ENCODE peak calls at places on chromosomes 7 and 10, in ten cellular contexts. D is GM10248, V is kidney epithelial cell, U is choroid plexus epithelial cell, A is T-helper 1 cell, P is AG08396, T is RPMI8226, K is tibial nerve, W is left kidney, O is bronchial epithelial cell. G is an unnamed sample.

GRCh38 chr10:35821339-35821911 is 179.3 kb upstream of the FZD8 start:
- DNase-seq in A (no peak), U (peak), O (peak), W (peak), T (no peak), K (no peak), D (no peak), P (no peak), V (no peak), G (no peak)

GRCh38 chr7:22001345-22002004 is 55.8 kb upstream of the CDCA7L start:
- DNase-seq in O (peak), U (peak), W (peak), T (peak), P (peak), A (no peak), D (peak), K (peak), V (peak), G (peak)

GRCh38 chr7:48090095-48090805 is 1.2 kb downstream of the UPP1 start:
- DNase-seq in W (peak), K (no peak), A (no peak), V (no peak), P (no peak), T (no peak), D (no peak), O (no peak), U (peak), G (no peak)

GRCh38 chr7:66265566-66265965 is 60.4 kb downstream of the TPST1 start:
- DNase-seq in T (peak), A (no peak), P (no peak), K (no peak), U (peak), O (no peak), V (no peak), D (no peak), W (peak), G (no peak)

GRCh38 chr10:12833451-12833850 is 168.1 kb downstream of the CCDC3 start:
- DNase-seq in U (no peak), V (no peak), P (no peak), D (no peak), K (no peak), O (peak), T (no peak), W (no peak), A (no peak), G (no peak)

GRCh38 chr7:111312966-111313365 is 222.0 kb downstream of the LRRN3 start:
- DNase-seq in T (no peak), O (peak), W (peak), P (no peak), K (no peak), V (no peak), A (no peak), D (no peak), U (peak), G (no peak)

GRCh38 chr10:37728830-37729229 is 128.6 kb downstream of the ZNF248 start:
- DNase-seq in U (no peak), A (no peak), O (no peak), P (no peak), D (no peak), K (no peak), T (no peak), V (no peak), W (no peak), G (no peak)

GRCh38 chr10:33087142-33087541 is 129.1 kb upstream of the ITGB1 start:
- DNase-seq in W (no peak), U (peak), K (no peak), O (no peak), A (no peak), D (no peak), V (no peak), P (no peak), T (no peak), G (no peak)

GRCh38 chr10:132859084-132859855 is 73.3 kb upstream of the NKX6-2 start:
- DNase-seq in W (peak), U (no peak), D (no peak), T (no peak), P (no peak), O (no peak), K (no peak), V (no peak), A (no peak), G (no peak)

GRCh38 chr10:17074548-17074860 is 55.1 kb downstream of the CUBN start:
- DNase-seq in U (peak), V (no peak), P (no peak), W (no peak), K (no peak), O (peak), T (no peak), D (no peak), A (no peak), G (no peak)

GRCh38 chr7:90595801-90596683 is at the start of gene CDK14:
- DNase-seq in K (peak), V (no peak), O (no peak), T (peak), A (peak), P (peak), D (peak), U (peak), W (peak), G (peak)

GRCh38 chr7:152050547-152050971 is 25.1 kb downstream of the GALNT11 start:
- DNase-seq in D (no peak), A (no peak), T (no peak), P (peak), V (no peak), O (peak), K (no peak), W (no peak), U (peak), G (peak)

GRCh38 chr7:111388016-111388415 is 174.3 kb downstream of the IMMP2L start:
- DNase-seq in A (no peak), W (no peak), K (no peak), V (no peak), T (no peak), O (no peak), P (no peak), D (no peak), U (no peak), G (no peak)

GRCh38 chr7:141590666-141591065 is 39.5 kb downstream of the AGK start:
- DNase-seq in A (no peak), T (no peak), P (no peak), V (no peak), U (peak), O (peak), K (no peak), D (no peak), W (no peak), G (no peak)

GRCh38 chr7:28618383-28618782 is 206.1 kb downstream of the CREB5 start:
- DNase-seq in V (no peak), K (no peak), T (no peak), D (no peak), P (no peak), U (no peak), A (no peak), O (no peak), W (no peak), G (no peak)

GRCh38 chr10:122495406-122496340 is 34.3 kb downstream of the HTRA1 start:
- DNase-seq in U (peak), O (peak), A (peak), V (no peak), W (no peak), T (peak), D (no peak), K (peak), P (no peak), G (peak)

GRCh38 chr7:14846405-14846804 is 56.1 kb downstream of the DGKB start:
- DNase-seq in W (no peak), O (no peak), P (no peak), D (no peak), A (no peak), K (no peak), V (no peak), T (no peak), U (no peak), G (no peak)

GRCh38 chr7:16028103-16028502 is 341.6 kb upstream of the MEOX2 start:
- DNase-seq in V (peak), K (peak), W (peak), D (no peak), T (no peak), U (peak), A (no peak), P (peak), O (peak), G (no peak)

GRCh38 chr7:3892167-3892566 is 591.1 kb downstream of the SDK1 start:
- DNase-seq in A (no peak), V (no peak), D (no peak), U (no peak), O (no peak), T (no peak), K (no peak), P (no peak), W (peak), G (no peak)

GRCh38 chr7:6691609-6692106 is 15.1 kb downstream of the ZNF12 start:
- DNase-seq in U (peak), V (no peak), P (no peak), D (no peak), A (no peak), K (no peak), W (peak), O (peak), T (no peak), G (no peak)

GRCh38 chr10:129383651-129384050 is 83.4 kb upstream of the MGMT start:
- DNase-seq in U (no peak), K (no peak), D (no peak), W (no peak), A (no peak), P (no peak), T (no peak), O (no peak), V (no peak), G (no peak)

GRCh38 chr10:24771943-24772747 is 48.5 kb upstream of the ARHGAP21 start:
- DNase-seq in V (no peak), D (no peak), K (no peak), W (no peak), A (no peak), P (no peak), O (no peak), U (peak), T (no peak), G (no peak)

GRCh38 chr10:65581426-65582026 is 1344.3 kb upstream of the LRRTM3 start:
- DNase-seq in V (no peak), A (no peak), K (no peak), T (no peak), P (no peak), D (no peak), O (no peak), W (peak), U (no peak), G (no peak)

GRCh38 chr10:49112098-49112497 is 3.2 kb downstream of the VSTM4 start:
- DNase-seq in T (no peak), A (no peak), W (no peak), D (no peak), O (no peak), K (no peak), U (no peak), P (no peak), V (no peak), G (no peak)

GRCh38 chr10:44990965-44991364 is 9.8 kb upstream of the ZNF22 start:
- DNase-seq in D (no peak), W (no peak), V (no peak), O (no peak), K (no peak), P (no peak), A (no peak), T (no peak), U (no peak), G (no peak)

GRCh38 chr10:76071638-76072317 is 640.4 kb downstream of the LRMDA start:
- DNase-seq in U (no peak), D (no peak), T (no peak), W (peak), V (no peak), P (no peak), K (no peak), O (no peak), A (no peak), G (no peak)

GRCh38 chr10:46077141-46077554 is 31.1 kb upstream of the MSMB start:
- DNase-seq in P (no peak), T (no peak), O (peak), A (no peak), V (no peak), W (no peak), U (peak), K (no peak), D (no peak), G (no peak)

GRCh38 chr10:17120711-17121110 is 8.9 kb downstream of the CUBN start:
- DNase-seq in O (no peak), D (no peak), A (no peak), W (no peak), P (no peak), U (no peak), T (no peak), V (no peak), K (no peak), G (no peak)

GRCh38 chr7:159108491-159108890 is 36.2 kb downstream of the VIPR2 start:
- DNase-seq in P (no peak), K (no peak), W (no peak), U (no peak), D (no peak), V (no peak), T (peak), A (no peak), O (no peak), G (no peak)

GRCh38 chr7:44964831-44965440 is 13.9 kb downstream of the MYO1G start:
- DNase-seq in V (no peak), K (no peak), P (no peak), O (no peak), D (no peak), T (no peak), W (no peak), U (no peak), A (no peak), G (no peak)

GRCh38 chr7:143958781-143959180 is 4.1 kb downstream of the OR2F1 start:
- DNase-seq in U (peak), K (no peak), D (no peak), O (no peak), T (no peak), W (peak), V (no peak), P (no peak), A (no peak), G (no peak)

GRCh38 chr10:98012654-98013053 is 17.8 kb downstream of the CRTAC1 start:
- DNase-seq in U (no peak), A (no peak), V (no peak), T (no peak), P (no peak), W (no peak), O (no peak), K (no peak), D (no peak), G (no peak)

GRCh38 chr10:22489467-22489866 is 144.2 kb downstream of the SPAG6 start:
- DNase-seq in D (no peak), O (peak), P (no peak), T (no peak), K (no peak), W (no peak), U (no peak), A (no peak), V (no peak), G (no peak)